ENCODE peak calls at places on chromosomes 1 and 21, in four cellular contexts. One of them, this sample, is unnamed.

GRCh38 chr21:46404306-46404705 is 54.4 kb upstream of the DIP2A start:
- DNase-seq in aorta: peak; percentile 54
- DNase-seq in right cardiac atrium: no peak
- DNase-seq in mesothelial cell of epicardium: no peak
- DNase-seq in this sample: no peak

GRCh38 chr1:2133039-2133878 is 61.3 kb downstream of the FAAP20 start:
- DNase-seq in aorta: peak; percentile 99
- DNase-seq in right cardiac atrium: peak; percentile 99
- DNase-seq in mesothelial cell of epicardium: peak; percentile 96
- DNase-seq in this sample: peak; percentile 99

GRCh38 chr1:32774950-32775634 is 42.1 kb downstream of the YARS1 start:
- DNase-seq in aorta: peak; percentile 48
- DNase-seq in right cardiac atrium: no peak
- DNase-seq in mesothelial cell of epicardium: no peak
- DNase-seq in this sample: no peak

GRCh38 chr1:75171876-75172275 is 37.7 kb downstream of the LHX8 start:
- DNase-seq in aorta: no peak
- DNase-seq in right cardiac atrium: no peak
- DNase-seq in mesothelial cell of epicardium: no peak
- DNase-seq in this sample: no peak

GRCh38 chr1:61776091-61776490 is 33.8 kb downstream of the PATJ start:
- DNase-seq in aorta: no peak
- DNase-seq in right cardiac atrium: no peak
- DNase-seq in mesothelial cell of epicardium: no peak
- DNase-seq in this sample: no peak

GRCh38 chr1:99603699-99604595 is 42.0 kb upstream of the PALMD start:
- DNase-seq in aorta: no peak
- DNase-seq in right cardiac atrium: no peak
- DNase-seq in mesothelial cell of epicardium: no peak
- DNase-seq in this sample: no peak

GRCh38 chr1:37994886-37995566 is 5.2 kb upstream of the SF3A3 start:
- DNase-seq in aorta: peak; percentile 42
- DNase-seq in right cardiac atrium: no peak
- DNase-seq in mesothelial cell of epicardium: no peak
- DNase-seq in this sample: no peak

GRCh38 chr1:53091841-53092645 is 30.0 kb downstream of the PODN start:
- DNase-seq in aorta: no peak
- DNase-seq in right cardiac atrium: peak; percentile 66
- DNase-seq in mesothelial cell of epicardium: no peak
- DNase-seq in this sample: peak; percentile 88

GRCh38 chr1:47655521-47656300 is 217.9 kb downstream of the FOXD2 start:
- DNase-seq in aorta: no peak
- DNase-seq in right cardiac atrium: no peak
- DNase-seq in mesothelial cell of epicardium: no peak
- DNase-seq in this sample: no peak

GRCh38 chr1:79380078-79380477 is 373.5 kb upstream of the ADGRL4 start:
- DNase-seq in aorta: no peak
- DNase-seq in right cardiac atrium: no peak
- DNase-seq in mesothelial cell of epicardium: no peak
- DNase-seq in this sample: no peak

GRCh38 chr1:110288111-110288510 is 51.1 kb upstream of the RBM15 start:
- DNase-seq in aorta: no peak
- DNase-seq in right cardiac atrium: no peak
- DNase-seq in mesothelial cell of epicardium: no peak
- DNase-seq in this sample: no peak

GRCh38 chr1:115430717-115431116 is 92.7 kb upstream of the NGF start:
- DNase-seq in aorta: no peak
- DNase-seq in right cardiac atrium: no peak
- DNase-seq in mesothelial cell of epicardium: no peak
- DNase-seq in this sample: no peak

GRCh38 chr1:167438171-167439138 is 79.9 kb downstream of the CD247 start:
- DNase-seq in aorta: no peak
- DNase-seq in right cardiac atrium: no peak
- DNase-seq in mesothelial cell of epicardium: no peak
- DNase-seq in this sample: peak; percentile 73

GRCh38 chr1:115113781-115114180 is 24.5 kb upstream of the TSPAN2 start:
- DNase-seq in aorta: no peak
- DNase-seq in right cardiac atrium: no peak
- DNase-seq in mesothelial cell of epicardium: no peak
- DNase-seq in this sample: no peak

GRCh38 chr1:116211294-116211693 is 100.1 kb downstream of the MAB21L3 start:
- DNase-seq in aorta: no peak
- DNase-seq in right cardiac atrium: no peak
- DNase-seq in mesothelial cell of epicardium: no peak
- DNase-seq in this sample: no peak

GRCh38 chr1:222048030-222048632 is 306.2 kb upstream of the DUSP10 start:
- DNase-seq in aorta: no peak
- DNase-seq in right cardiac atrium: no peak
- DNase-seq in mesothelial cell of epicardium: no peak
- DNase-seq in this sample: no peak

GRCh38 chr1:41359211-41360073 is 1.8 kb upstream of the FOXO6 start:
- DNase-seq in aorta: peak; percentile 79
- DNase-seq in right cardiac atrium: peak; percentile 43
- DNase-seq in mesothelial cell of epicardium: no peak
- DNase-seq in this sample: peak; percentile 71

GRCh38 chr1:31551206-31551605 is 25.1 kb upstream of the TINAGL1 start:
- DNase-seq in aorta: no peak
- DNase-seq in right cardiac atrium: no peak
- DNase-seq in mesothelial cell of epicardium: no peak
- DNase-seq in this sample: no peak

GRCh38 chr1:113835686-113836290 is 23.5 kb upstream of the RSBN1 start:
- DNase-seq in aorta: no peak
- DNase-seq in right cardiac atrium: no peak
- DNase-seq in mesothelial cell of epicardium: no peak
- DNase-seq in this sample: no peak

GRCh38 chr1:19208710-19209438 is 1.2 kb downstream of the UBR4 start:
- DNase-seq in aorta: no peak
- DNase-seq in right cardiac atrium: no peak
- DNase-seq in mesothelial cell of epicardium: no peak
- DNase-seq in this sample: no peak

GRCh38 chr1:224510880-224511645 is 76.5 kb upstream of the WDR26 start:
- DNase-seq in aorta: no peak
- DNase-seq in right cardiac atrium: no peak
- DNase-seq in mesothelial cell of epicardium: no peak
- DNase-seq in this sample: no peak

GRCh38 chr1:32192220-32192948 is 8.0 kb upstream of the CCDC28B start:
- DNase-seq in aorta: no peak
- DNase-seq in right cardiac atrium: no peak
- DNase-seq in mesothelial cell of epicardium: no peak
- DNase-seq in this sample: peak; percentile 46

GRCh38 chr1:31736675-31737074 is 27.5 kb downstream of the ADGRB2 start:
- DNase-seq in aorta: no peak
- DNase-seq in right cardiac atrium: no peak
- DNase-seq in mesothelial cell of epicardium: no peak
- DNase-seq in this sample: no peak

GRCh38 chr1:9111957-9112356 is 16.9 kb downstream of the GPR157 start:
- DNase-seq in aorta: no peak
- DNase-seq in right cardiac atrium: no peak
- DNase-seq in mesothelial cell of epicardium: no peak
- DNase-seq in this sample: no peak

GRCh38 chr1:234970731-234971476 is 157.7 kb downstream of the TOMM20 start:
- DNase-seq in aorta: peak; percentile 86
- DNase-seq in right cardiac atrium: peak; percentile 77
- DNase-seq in mesothelial cell of epicardium: no peak
- DNase-seq in this sample: no peak

GRCh38 chr1:231231511-231231910 is 9.5 kb upstream of the GNPAT start:
- DNase-seq in aorta: no peak
- DNase-seq in right cardiac atrium: no peak
- DNase-seq in mesothelial cell of epicardium: no peak
- DNase-seq in this sample: no peak

GRCh38 chr1:3702990-3703728 is 49.1 kb upstream of the CCDC27 start:
- DNase-seq in aorta: no peak
- DNase-seq in right cardiac atrium: no peak
- DNase-seq in mesothelial cell of epicardium: no peak
- DNase-seq in this sample: no peak

GRCh38 chr1:61238371-61238689 is 156.0 kb downstream of the NFIA start:
- DNase-seq in aorta: no peak
- DNase-seq in right cardiac atrium: no peak
- DNase-seq in mesothelial cell of epicardium: no peak
- DNase-seq in this sample: no peak

GRCh38 chr1:202165942-202166843 is 5.8 kb upstream of the PTPN7 start:
- DNase-seq in aorta: no peak
- DNase-seq in right cardiac atrium: no peak
- DNase-seq in mesothelial cell of epicardium: no peak
- DNase-seq in this sample: no peak

GRCh38 chr1:200172311-200172710 is 144.8 kb downstream of the NR5A2 start:
- DNase-seq in aorta: no peak
- DNase-seq in right cardiac atrium: no peak
- DNase-seq in mesothelial cell of epicardium: no peak
- DNase-seq in this sample: no peak

GRCh38 chr21:27694667-27695066 is 727.8 kb upstream of the ADAMTS5 start:
- DNase-seq in aorta: no peak
- DNase-seq in right cardiac atrium: no peak
- DNase-seq in mesothelial cell of epicardium: no peak
- DNase-seq in this sample: no peak

GRCh38 chr1:2300851-2301606 is 72.9 kb downstream of the SKI start:
- DNase-seq in aorta: peak; percentile 93
- DNase-seq in right cardiac atrium: peak; percentile 92
- DNase-seq in mesothelial cell of epicardium: no peak
- DNase-seq in this sample: peak; percentile 91

GRCh38 chr1:159845751-159846531 is 16.5 kb downstream of the VSIG8 start:
- DNase-seq in aorta: no peak
- DNase-seq in right cardiac atrium: no peak
- DNase-seq in mesothelial cell of epicardium: no peak
- DNase-seq in this sample: no peak

GRCh38 chr1:61170328-61171238 is 88.2 kb downstream of the NFIA start:
- DNase-seq in aorta: no peak
- DNase-seq in right cardiac atrium: no peak
- DNase-seq in mesothelial cell of epicardium: no peak
- DNase-seq in this sample: no peak

GRCh38 chr1:147089457-147089856 is 82.8 kb downstream of the PRKAB2 start:
- DNase-seq in aorta: no peak
- DNase-seq in right cardiac atrium: no peak
- DNase-seq in mesothelial cell of epicardium: no peak
- DNase-seq in this sample: no peak

GRCh38 chr1:169507413-169507812 is 21.7 kb upstream of the SLC19A2 start:
- DNase-seq in aorta: no peak
- DNase-seq in right cardiac atrium: no peak
- DNase-seq in mesothelial cell of epicardium: no peak
- DNase-seq in this sample: no peak

GRCh38 chr1:219771039-219771438 is 157.3 kb downstream of the SLC30A10 start:
- DNase-seq in aorta: no peak
- DNase-seq in right cardiac atrium: no peak
- DNase-seq in mesothelial cell of epicardium: no peak
- DNase-seq in this sample: no peak